ENCODE peak calls at places on chromosome 1, in four cellular contexts. P is foreskin keratinocyte, A is IMR-90, V is H9. C is an unnamed sample.

GRCh38 chr1:215151841-215152240 is 69.3 kb downstream of the KCNK2 start:
- DNase-seq in P (no peak), A (no peak), V (no peak), C (no peak)

GRCh38 chr1:153705484-153705883 is 22.4 kb upstream of the INTS3 start:
- DNase-seq in P (no peak), A (no peak), V (no peak), C (no peak)

GRCh38 chr1:154221815-154222081 is 993 bp downstream of the UBAP2L start:
- DNase-seq in P (no peak), A (peak), V (no peak), C (no peak)

GRCh38 chr1:67566803-67567202 is 118.2 kb upstream of the GADD45A start:
- DNase-seq in P (no peak), A (peak), V (no peak), C (no peak)

GRCh38 chr1:145985129-145985501 is 11.3 kb downstream of the TXNIP start:
- DNase-seq in P (no peak), A (no peak), V (no peak), C (no peak)

GRCh38 chr1:100893718-100894117 is 924 bp downstream of the EXTL2 start:
- DNase-seq in P (no peak), A (no peak), V (no peak), C (no peak)

GRCh38 chr1:156797212-156797871 is 19.3 kb downstream of the SH2D2A start:
- DNase-seq in P (no peak), A (peak), V (peak), C (peak)

GRCh38 chr1:50308883-50309282 is 114.4 kb downstream of the DMRTA2 start:
- DNase-seq in P (no peak), A (peak), V (peak), C (peak)

GRCh38 chr1:152451254-152451653 is 37.2 kb upstream of the CRNN start:
- DNase-seq in P (no peak), A (no peak), V (no peak), C (no peak)

DNA sequence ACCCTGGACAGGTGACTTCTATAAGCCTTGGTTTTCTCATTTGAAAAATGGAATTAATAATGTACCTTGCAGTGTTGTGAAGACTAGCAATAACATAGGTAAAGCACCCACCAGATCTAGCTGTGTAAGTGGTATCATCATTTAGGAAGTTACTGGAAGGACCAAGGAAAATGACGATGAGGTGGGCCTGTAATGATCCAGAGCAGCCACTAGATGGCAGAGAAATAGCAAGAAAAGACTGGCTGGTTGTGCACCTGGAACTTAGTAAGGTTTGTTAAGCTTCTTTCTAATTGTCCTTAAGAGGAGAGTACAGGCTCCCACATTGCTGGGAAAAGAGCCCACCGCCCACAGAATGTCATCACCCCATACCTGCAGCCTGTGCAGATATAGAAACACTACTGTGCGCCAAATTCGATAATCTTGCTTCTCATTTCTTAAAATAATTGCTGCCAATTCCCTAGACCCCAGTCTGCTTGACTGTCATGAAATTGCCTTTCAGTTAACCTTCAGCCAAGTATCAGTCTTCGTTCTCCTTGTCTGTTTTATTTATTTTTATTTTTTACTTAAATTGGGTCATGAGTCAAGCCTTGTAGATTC is 37.2 kb downstream of the WNT4 start:
- DNase-seq in P (peak), A (peak), V (no peak), C (peak)
- TF ChIP-seq CTCF in P (peak), A (peak), V (peak), C (peak)

GRCh38 chr1:25526753-25527152 is 16.7 kb upstream of the LDLRAP1 start:
- DNase-seq in P (peak), A (no peak), V (no peak), C (no peak)
- H3K27ac ChIP-seq in P (no peak), A (no peak), V (no peak), C (no peak)

GRCh38 chr1:186915555-186915954 is 86.8 kb downstream of the PLA2G4A start:
- DNase-seq in P (no peak), A (no peak), V (no peak), C (no peak)
- TF ChIP-seq CTCF in P (peak), A (peak), V (no peak), C (peak)

GRCh38 chr1:19091539-19091938 is 118.5 kb downstream of the UBR4 start:
- DNase-seq in P (no peak), A (peak), V (no peak), C (no peak)
- H3K27ac ChIP-seq in P (no peak), A (peak), V (no peak), C (no peak)